ENCODE peak calls at places on chromosomes 7 and 10, in ten cellular contexts. I is MCF 10A, D is hepatic stellate cell, O is aorta, J is nephron progenitor cell, F is RWPE1, W is heart right ventricle, A is HTR-8/SVneo, B is NCI-H1694 treated with DMSO at 0.1 percent for 48 hours, S is T-helper 2 cell. Y is an unnamed sample.

GRCh38 chr7:72925546-72926120 is 738 bp downstream of the POM121 start:
- DNase-seq in I (no peak), D (no peak), O (no peak), J (no peak), F (no peak), W (no peak), A (no peak), B (no peak), S (no peak), Y (no peak)

GRCh38 chr10:58266826-58267712 is 625 bp downstream of the IPMK start:
- DNase-seq in I (peak; percentile 67), D (peak; percentile 40), O (peak; percentile 83), J (peak; percentile 49), F (peak; percentile 37), W (peak; percentile 60), A (no peak), B (peak; percentile 21), S (peak; percentile 1), Y (no peak)

GRCh38 chr10:98047009-98047741 is 16.8 kb upstream of the CRTAC1 start:
- DNase-seq in I (no peak), D (no peak), O (no peak), J (no peak), F (no peak), W (peak; percentile 80), A (no peak), B (no peak), S (no peak), Y (no peak)

GRCh38 chr10:75532253-75532924 is 101.0 kb downstream of the LRMDA start:
- DNase-seq in I (peak; percentile 62), D (no peak), O (no peak), J (no peak), F (peak; percentile 25), W (no peak), A (no peak), B (no peak), S (no peak), Y (no peak)

GRCh38 chr10:73768881-73769280 is 13.0 kb upstream of the CHCHD1 start:
- DNase-seq in I (no peak), D (no peak), O (no peak), J (no peak), F (no peak), W (no peak), A (no peak), B (no peak), S (peak; percentile 44), Y (no peak)

GRCh38 chr7:27154901-27155815 is 1.3 kb downstream of the HOXA7 start:
- DNase-seq in I (no peak), D (no peak), O (peak; percentile 84), J (peak; percentile 53), F (no peak), W (no peak), A (no peak), B (no peak), S (no peak), Y (no peak)

GRCh38 chr10:103564799-103565365 is 71.4 kb downstream of the NEURL1 start:
- DNase-seq in I (peak; percentile 42), D (peak; percentile 60), O (no peak), J (peak; percentile 54), F (no peak), W (no peak), A (peak; percentile 36), B (no peak), S (peak; percentile 29), Y (no peak)

GRCh38 chr10:93715345-93715744 is 13.0 kb upstream of the FRA10AC1 start:
- DNase-seq in I (no peak), D (no peak), O (no peak), J (no peak), F (no peak), W (no peak), A (no peak), B (no peak), S (no peak), Y (no peak)

Y was measured in keratinocyte.